ENCODE peak calls at places on chromosome 12, in eight cellular contexts. A is sigmoid colon, O is transverse colon, E is tibial nerve, R is uterus, X is foreskin keratinocyte, I is ovary, U is psoas muscle. B is an unnamed sample.

GRCh38 chr12:113591480-113591971 is 119.9 kb upstream of the LHX5 start:
- DNase-seq in U (no peak), R (no peak), E (no peak), I (no peak), O (no peak), A (no peak), X (no peak), B (no peak)

GRCh38 chr12:87953257-87953860 is 75.8 kb downstream of the C12orf50 start:
- DNase-seq in A (no peak), E (peak; percentile 10), X (peak; percentile 29), I (no peak), O (no peak), R (no peak), U (no peak), B (no peak)

GRCh38 chr12:100372846-100373245 is 16.0 kb downstream of the SLC17A8 start:
- DNase-seq in X (no peak), O (no peak), R (no peak), I (no peak), E (no peak), A (no peak), U (no peak), B (no peak)

GRCh38 chr12:76275511-76276093 is 72.6 kb downstream of the BBS10 start:
- DNase-seq in I (no peak), E (no peak), U (no peak), X (no peak), A (no peak), R (no peak), O (no peak), B (no peak)

GRCh38 chr12:111255261-111255660 is 113.6 kb downstream of the PHETA1 start:
- DNase-seq in X (no peak), R (no peak), A (no peak), O (no peak), U (no peak), E (no peak), I (no peak), B (no peak)

GRCh38 chr12:51549637-51550036 is 41.4 kb upstream of the SCN8A start:
- DNase-seq in E (no peak), I (no peak), O (no peak), X (no peak), R (no peak), A (no peak), U (no peak), B (no peak)

GRCh38 chr12:59491877-59492276 is 104.0 kb upstream of the SLC16A7 start:
- DNase-seq in E (no peak), O (no peak), U (no peak), R (no peak), X (no peak), I (no peak), A (no peak), B (no peak)

GRCh38 chr12:87678453-87678852 is 350.7 kb downstream of the C12orf50 start:
- DNase-seq in O (no peak), R (no peak), X (peak; percentile 43), I (no peak), E (no peak), A (no peak), U (no peak), B (no peak)

DNA sequence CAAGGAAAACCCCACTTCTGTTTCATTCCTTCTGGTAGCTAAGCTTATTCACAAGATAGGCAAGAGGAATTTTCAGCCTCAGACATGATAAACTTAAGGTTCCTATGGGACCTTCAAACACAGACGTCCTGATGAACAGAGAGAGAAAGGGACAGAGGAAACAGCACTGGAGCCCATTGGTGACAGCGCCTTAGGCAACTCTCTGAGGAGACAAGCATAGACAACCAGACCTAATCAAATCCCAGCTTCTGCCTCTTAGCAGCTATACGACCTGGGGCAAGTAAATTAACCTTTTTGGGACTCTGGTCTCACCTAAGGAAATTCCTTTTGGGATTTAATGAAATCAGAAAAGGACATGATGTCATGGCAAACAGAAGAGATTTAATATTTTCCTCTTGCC is 33.3 kb downstream of the TMCC3 start:
- DNase-seq in A (no peak), R (no peak), U (no peak), X (no peak), O (no peak), I (no peak), E (no peak), B (no peak)
- H3K27ac ChIP-seq in A (no peak overlapping the region), R (no peak overlapping the region), U (peak overlapping the region; percentile 89), X (peak overlapping the region; percentile 100), O (peak overlapping the region; percentile 80), I (no peak overlapping the region), E (peak overlapping the region; percentile 78), B (no peak overlapping the region)

GRCh38 chr12:96210376-96211055 is 16.3 kb downstream of the ELK3 start:
- DNase-seq in I (no peak), U (no peak), R (no peak), E (no peak), O (no peak), X (no peak), A (no peak), B (no peak)

GRCh38 chr12:96212456-96213375 is 18.5 kb downstream of the ELK3 start:
- DNase-seq in U (no peak), A (no peak), I (no peak), R (no peak), X (no peak), O (no peak), E (no peak), B (no peak)

GRCh38 chr12:96208801-96209534 is 14.8 kb downstream of the ELK3 start:
- DNase-seq in U (no peak), X (no peak), E (no peak), A (no peak), I (no peak), O (peak; percentile 34), R (no peak), B (no peak)

GRCh38 chr12:96213869-96214268 is 19.7 kb downstream of the ELK3 start:
- DNase-seq in E (no peak), R (no peak), X (peak; percentile 58), U (no peak), O (no peak), A (no peak), I (no peak), B (no peak)

DNA sequence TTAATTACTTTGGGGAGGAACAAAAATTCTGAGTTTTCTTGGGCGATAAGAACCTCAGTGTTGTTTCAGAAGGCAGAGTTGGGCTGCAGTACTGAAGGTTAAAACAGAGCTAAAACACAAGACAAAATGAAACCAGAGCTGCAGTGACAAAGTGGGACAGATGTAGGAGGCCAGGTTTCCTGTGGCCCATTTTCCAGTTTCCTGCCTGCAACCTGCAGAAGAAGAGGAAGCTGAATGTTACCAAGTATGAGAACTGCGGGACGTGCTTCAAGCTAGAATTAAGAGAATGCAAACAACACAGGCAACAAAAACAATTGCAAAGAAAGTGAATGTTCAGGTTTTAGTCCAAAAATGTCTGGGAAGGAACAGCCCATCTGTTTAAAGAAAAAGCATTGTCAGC is 17.8 kb downstream of the ELK3 start:
- DNase-seq in E (no peak), I (no peak), U (no peak), O (no peak), R (no peak), X (no peak), A (no peak), B (no peak)
- H3K4me1 ChIP-seq in E (peaks cover 12% of the 10 kb centered on the region), I (peaks cover 1% of the 10 kb centered on the region), U (peaks cover 10% of the 10 kb centered on the region), O (peaks cover 50% of the 10 kb centered on the region), R (no peaks in the 10 kb centered on the region), X (peaks cover 28% of the 10 kb centered on the region), A (peaks cover 25% of the 10 kb centered on the region), B (peaks cover 8% of the 10 kb centered on the region)

GRCh38 chr12:74415633-74416032 is 122.0 kb upstream of the ATXN7L3B start:
- DNase-seq in I (no peak), O (no peak), X (peak; percentile 20), R (no peak), A (no peak), U (no peak), E (no peak), B (no peak)
- TF ChIP-seq CTCF in I (no peak), O (no peak), X (peak; percentile 64), R (no peak), A (no peak), U (peak; percentile 14), E (peak; percentile 40), B (no peak)

DNA sequence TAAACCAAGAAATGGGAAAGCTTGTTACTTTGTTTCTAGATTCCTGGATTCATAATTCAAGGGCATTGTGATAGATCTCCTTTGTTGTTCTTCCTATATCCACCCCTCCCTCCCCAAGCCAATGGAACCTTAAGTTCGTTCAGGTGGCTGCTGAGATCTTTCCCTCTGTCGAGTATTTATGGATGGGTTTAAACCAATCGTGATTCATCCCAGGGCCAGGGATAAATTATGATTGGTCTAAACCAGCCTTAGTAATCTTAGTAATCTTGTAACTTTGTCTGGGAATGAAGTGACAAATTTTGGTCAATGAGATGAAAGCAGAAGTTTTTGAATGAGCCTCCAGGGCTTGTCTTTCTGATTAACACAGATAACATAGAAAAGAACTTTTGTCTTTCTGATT is 56.1 kb upstream of the PCED1B start:
- DNase-seq in X (no peak), E (no peak), A (no peak), O (no peak), R (no peak), U (no peak), I (no peak), B (no peak)
- H3K27ac ChIP-seq in X (no peak overlapping the region), E (no peak overlapping the region), A (no peak overlapping the region), O (no peak overlapping the region), R (no peak overlapping the region), U (no peak overlapping the region), I (no peak overlapping the region), B (no peak overlapping the region)

GRCh38 chr12:25775968-25776367 is 182.5 kb upstream of the RASSF8 start:
- DNase-seq in U (no peak), I (no peak), X (peak; percentile 93), E (no peak), O (no peak), R (no peak), A (no peak), B (no peak)
- H3K4me1 ChIP-seq in U (no peaks in the 10 kb centered on the region), I (no peaks in the 10 kb centered on the region), X (peaks cover 15% of the 10 kb centered on the region), E (no peaks in the 10 kb centered on the region), O (no peaks in the 10 kb centered on the region), R (no peaks in the 10 kb centered on the region), A (no peaks in the 10 kb centered on the region), B (no peaks in the 10 kb centered on the region)

DNA sequence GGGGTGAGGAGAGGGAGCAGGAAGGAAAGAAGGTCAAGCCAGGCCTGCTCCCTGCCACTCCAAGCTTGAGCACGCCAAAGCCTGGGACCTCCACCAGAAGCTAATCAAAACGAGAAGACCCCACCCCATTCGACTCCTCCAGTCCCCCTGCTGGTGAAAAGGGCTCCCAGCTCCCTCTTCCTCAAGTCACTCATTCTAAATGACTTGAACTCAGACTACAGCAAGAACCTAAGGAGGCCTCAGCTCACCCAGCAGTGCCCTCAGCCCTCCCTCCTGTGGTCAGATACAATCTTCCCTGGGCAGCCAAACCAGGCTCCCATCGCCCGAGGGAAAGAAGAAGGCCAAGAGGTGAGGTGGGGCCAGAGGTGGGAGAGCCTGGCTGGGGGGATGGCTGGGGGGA is 17.4 kb downstream of the HDAC7 start:
- DNase-seq in A (no peak), O (no peak), I (no peak), X (no peak), R (no peak), U (no peak), E (no peak), B (no peak)
- TF ChIP-seq CTCF in A (no peak), O (no peak), I (no peak), X (peak; percentile 11), R (no peak), U (no peak), E (peak; percentile 6), B (no peak)

B was measured in lung.